ENCODE peak calls at places on chromosomes 12 and 14, in four cellular contexts. One of them, this sample, is unnamed.
A peak's percentile ranks its signal among the peaks of the same experiment; 100 is the strongest.

GRCh38 chr14:54662491-54663116 is 95.7 kb downstream of the SAMD4A start:
- DNase-seq in prostate gland: no peak
- DNase-seq in mammary epithelial cell: no peak
- DNase-seq in heart right ventricle: no peak
- DNase-seq in this sample: no peak

GRCh38 chr12:25771062-25771461 is 187.4 kb upstream of the RASSF8 start:
- DNase-seq in prostate gland: no peak
- DNase-seq in mammary epithelial cell: peak; percentile 93
- DNase-seq in heart right ventricle: no peak
- DNase-seq in this sample: no peak

GRCh38 chr12:27984275-27984674 is 11.7 kb upstream of the PTHLH start:
- DNase-seq in prostate gland: no peak
- DNase-seq in mammary epithelial cell: peak; percentile 96
- DNase-seq in heart right ventricle: no peak
- DNase-seq in this sample: no peak

GRCh38 chr12:82625523-82625922 is 61.2 kb upstream of the TMTC2 start:
- DNase-seq in prostate gland: no peak
- DNase-seq in mammary epithelial cell: no peak
- DNase-seq in heart right ventricle: no peak
- DNase-seq in this sample: no peak

GRCh38 chr12:92340441-92341332 is 195.0 kb upstream of the BTG1 start:
- DNase-seq in prostate gland: no peak
- DNase-seq in mammary epithelial cell: peak; percentile 67
- DNase-seq in heart right ventricle: no peak
- DNase-seq in this sample: no peak

GRCh38 chr14:61319706-61320105 is 1.7 kb upstream of the PRKCH start:
- DNase-seq in prostate gland: no peak
- DNase-seq in mammary epithelial cell: no peak
- DNase-seq in heart right ventricle: no peak
- DNase-seq in this sample: no peak

GRCh38 chr12:121334513-121335343 is 17.5 kb downstream of the ANAPC5 start:
- DNase-seq in prostate gland: peak; percentile 26
- DNase-seq in mammary epithelial cell: peak; percentile 56
- DNase-seq in heart right ventricle: no peak
- DNase-seq in this sample: no peak

GRCh38 chr12:132052191-132052932 is 91.8 kb downstream of the DDX51 start:
- DNase-seq in prostate gland: no peak
- DNase-seq in mammary epithelial cell: no peak
- DNase-seq in heart right ventricle: no peak
- DNase-seq in this sample: no peak

GRCh38 chr12:2980630-2981029 is 21.4 kb downstream of the TEAD4 start:
- DNase-seq in prostate gland: no peak
- DNase-seq in mammary epithelial cell: no peak
- DNase-seq in heart right ventricle: no peak
- DNase-seq in this sample: no peak

GRCh38 chr12:3125674-3126073 is 48.5 kb downstream of the TSPAN9 start:
- DNase-seq in prostate gland: no peak
- DNase-seq in mammary epithelial cell: no peak
- DNase-seq in heart right ventricle: no peak
- DNase-seq in this sample: no peak

GRCh38 chr12:73465106-73465505 is 1072.5 kb upstream of the ATXN7L3B start:
- DNase-seq in prostate gland: no peak
- DNase-seq in mammary epithelial cell: no peak
- DNase-seq in heart right ventricle: no peak
- DNase-seq in this sample: no peak

GRCh38 chr14:38255673-38256357 is at the start of gene CLEC14A:
- DNase-seq in prostate gland: no peak
- DNase-seq in mammary epithelial cell: no peak
- DNase-seq in heart right ventricle: peak; percentile 86
- DNase-seq in this sample: peak; percentile 28

GRCh38 chr12:94261119-94261518 is 112.7 kb downstream of the PLXNC1 start:
- DNase-seq in prostate gland: no peak
- DNase-seq in mammary epithelial cell: no peak
- DNase-seq in heart right ventricle: no peak
- DNase-seq in this sample: no peak

GRCh38 chr14:92960706-92961566 is 38.0 kb downstream of the CHGA start:
- DNase-seq in prostate gland: peak; percentile 65
- DNase-seq in mammary epithelial cell: peak; percentile 34
- DNase-seq in heart right ventricle: no peak
- DNase-seq in this sample: no peak

GRCh38 chr12:2064078-2064507 is 11.3 kb downstream of the CACNA1C start:
- DNase-seq in prostate gland: peak; percentile 20
- DNase-seq in mammary epithelial cell: peak; percentile 69
- DNase-seq in heart right ventricle: no peak
- DNase-seq in this sample: no peak

DNA sequence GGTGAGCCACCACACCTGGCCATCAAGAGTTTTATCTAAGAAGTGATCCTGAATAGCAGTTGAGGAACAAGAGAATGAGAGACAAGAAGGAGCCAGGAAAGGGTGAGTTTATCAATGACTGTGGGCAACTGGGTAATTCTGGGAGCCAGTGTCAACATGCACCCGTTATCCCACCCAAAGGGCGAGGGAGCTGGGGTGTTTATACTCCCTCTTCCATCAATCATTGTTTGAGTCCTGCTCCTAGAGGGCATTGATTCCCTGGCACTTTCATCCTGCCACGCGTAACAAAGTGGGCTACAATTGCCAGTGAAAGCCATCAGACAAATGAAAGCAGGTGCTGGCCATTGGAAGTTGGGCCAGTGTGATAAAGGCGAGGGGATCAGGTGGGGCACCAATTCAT is 136.3 kb downstream of the SUDS3 start:
- DNase-seq in prostate gland: no peak
- DNase-seq in mammary epithelial cell: no peak
- DNase-seq in heart right ventricle: no peak
- DNase-seq in this sample: no peak
- H3K27ac ChIP-seq in prostate gland: no peak overlapping the region
- H3K27ac ChIP-seq in mammary epithelial cell: no peak overlapping the region
- H3K27ac ChIP-seq in heart right ventricle: no peak overlapping the region
- H3K27ac ChIP-seq in this sample: no peak overlapping the region

DNA sequence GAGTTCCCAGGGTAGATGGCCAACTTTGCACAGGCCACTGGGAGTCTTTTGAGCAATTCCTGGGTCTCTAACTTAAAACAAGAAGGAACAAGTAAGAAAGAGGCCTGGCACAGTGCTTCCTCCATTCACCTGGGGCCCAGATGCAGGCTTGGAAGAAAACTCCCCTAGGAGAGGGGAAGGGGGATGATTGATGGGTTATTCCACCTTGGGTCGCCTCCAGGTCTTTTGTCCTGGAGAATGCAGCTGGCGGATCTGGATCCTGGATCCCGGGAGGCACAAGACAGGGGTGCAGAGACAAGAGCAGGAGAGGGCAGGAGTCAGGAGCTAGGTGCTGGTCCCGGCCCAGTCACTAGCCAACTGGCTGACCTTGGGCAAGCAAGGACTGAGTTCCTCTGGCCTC is 74.5 kb downstream of the ESRRB start:
- DNase-seq in prostate gland: no peak
- DNase-seq in mammary epithelial cell: no peak
- DNase-seq in heart right ventricle: no peak
- DNase-seq in this sample: no peak
- TF ChIP-seq CTCF in prostate gland: no peak
- TF ChIP-seq CTCF in mammary epithelial cell: no peak
- TF ChIP-seq CTCF in heart right ventricle: no peak
- TF ChIP-seq CTCF in this sample: no peak

GRCh38 chr14:64612021-64612380 is 62.2 kb downstream of the PPP1R36 start:
- DNase-seq in prostate gland: no peak
- DNase-seq in mammary epithelial cell: no peak
- DNase-seq in heart right ventricle: no peak
- DNase-seq in this sample: no peak
- H3K27ac ChIP-seq in prostate gland: peak overlapping the region; percentile 28
- H3K27ac ChIP-seq in mammary epithelial cell: no peak overlapping the region
- H3K27ac ChIP-seq in heart right ventricle: peak overlapping the region; percentile 39
- H3K27ac ChIP-seq in this sample: peak overlapping the region; percentile 40

DNA sequence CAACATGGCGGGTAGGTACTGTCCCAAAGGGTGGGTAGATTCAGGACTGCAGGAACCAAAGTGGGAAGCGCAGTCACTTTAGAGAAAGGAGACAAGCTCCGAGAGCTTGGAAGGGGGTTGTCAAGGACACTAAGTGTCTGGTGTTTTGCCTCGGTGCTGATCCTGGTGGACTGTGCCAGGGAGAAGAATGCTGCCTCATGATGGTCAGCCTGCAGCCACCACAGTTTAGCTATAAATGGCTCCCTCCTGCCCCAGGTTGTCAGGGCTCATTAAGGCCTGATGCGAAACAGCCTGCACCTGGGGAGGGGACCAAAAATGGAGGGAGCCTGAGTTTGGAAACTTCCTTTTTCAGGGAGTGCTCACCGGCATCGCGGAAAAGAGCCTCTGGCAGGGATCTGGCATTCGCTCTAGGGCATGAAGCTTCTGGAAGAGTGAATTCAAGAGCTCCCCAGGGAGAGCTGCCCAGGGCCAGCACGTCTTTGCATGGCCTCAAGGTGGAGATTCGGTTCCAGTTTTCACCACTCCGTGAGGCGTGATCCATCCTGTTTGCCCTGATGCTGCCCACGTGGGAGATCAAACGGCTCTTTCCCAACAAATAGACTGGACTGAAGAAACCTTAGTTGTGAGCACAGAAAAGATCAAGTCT is 164.0 kb downstream of the FOXN3 start:
- DNase-seq in prostate gland: peak; percentile 46
- DNase-seq in mammary epithelial cell: no peak
- DNase-seq in heart right ventricle: no peak
- DNase-seq in this sample: no peak
- TF ChIP-seq CTCF in prostate gland: peak; percentile 51
- TF ChIP-seq CTCF in mammary epithelial cell: peak; percentile 30
- TF ChIP-seq CTCF in heart right ventricle: no peak
- TF ChIP-seq CTCF in this sample: no peak

DNA sequence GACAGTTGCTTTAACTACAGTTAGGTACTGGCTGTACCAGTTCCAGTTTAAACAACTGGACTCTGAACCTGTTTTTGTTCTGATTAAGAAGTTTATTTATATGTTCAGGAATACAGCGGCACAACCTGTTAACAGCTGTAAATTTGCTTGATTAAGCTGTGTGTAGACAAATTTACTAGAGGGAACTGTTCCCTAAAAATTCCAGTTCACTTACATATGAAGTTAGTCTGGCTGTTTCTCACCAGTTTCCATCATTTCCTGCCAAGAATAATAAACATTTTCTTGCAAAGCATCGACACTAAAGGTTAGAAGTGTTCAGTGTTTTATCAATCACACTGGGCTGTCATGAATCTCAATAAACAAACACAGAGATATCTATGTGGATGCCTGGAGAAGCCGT is 192.1 kb downstream of the RAD51B start:
- DNase-seq in prostate gland: no peak
- DNase-seq in mammary epithelial cell: no peak
- DNase-seq in heart right ventricle: no peak
- DNase-seq in this sample: no peak
- H3K27ac ChIP-seq in prostate gland: no peak overlapping the region
- H3K27ac ChIP-seq in mammary epithelial cell: no peak overlapping the region
- H3K27ac ChIP-seq in heart right ventricle: peak overlapping the region; percentile 27
- H3K27ac ChIP-seq in this sample: peak overlapping the region; percentile 47

This sample was measured in body of pancreas.